ENCODE peak calls at places on chromosomes 4 and X, in nine cellular contexts. One of them, this sample, is unnamed.

GRCh38 chrX:47643926-47644325 is 6.4 kb downstream of the ELK1 start:
- DNase-seq in WTC11: no peak
- DNase-seq in tibial nerve: no peak
- DNase-seq in activated B cell treated with CpG ODN at 0.5 μM for 24 hours: no peak
- DNase-seq in natural killer cell: no peak
- DNase-seq in colonic mucosa: no peak
- DNase-seq in kidney epithelial cell: no peak
- DNase-seq in GM12878: no peak
- DNase-seq in brain microvascular endothelial cell: no peak
- DNase-seq in this sample: no peak

GRCh38 chr4:24470681-24471622 is 113.4 kb downstream of the DHX15 start:
- DNase-seq in WTC11: peak
- DNase-seq in tibial nerve: no peak
- DNase-seq in activated B cell treated with CpG ODN at 0.5 μM for 24 hours: peak
- DNase-seq in natural killer cell: no peak
- DNase-seq in colonic mucosa: peak
- DNase-seq in kidney epithelial cell: no peak
- DNase-seq in GM12878: no peak
- DNase-seq in brain microvascular endothelial cell: peak
- DNase-seq in this sample: peak

GRCh38 chrX:13647709-13648212 is 5.2 kb upstream of the TCEANC start:
- DNase-seq in WTC11: no peak
- DNase-seq in tibial nerve: peak
- DNase-seq in activated B cell treated with CpG ODN at 0.5 μM for 24 hours: no peak
- DNase-seq in natural killer cell: peak
- DNase-seq in colonic mucosa: peak
- DNase-seq in kidney epithelial cell: no peak
- DNase-seq in GM12878: no peak
- DNase-seq in brain microvascular endothelial cell: peak
- DNase-seq in this sample: no peak

GRCh38 chr4:182924497-182924896 is 7.3 kb upstream of the DCTD start:
- DNase-seq in WTC11: no peak
- DNase-seq in tibial nerve: no peak
- DNase-seq in activated B cell treated with CpG ODN at 0.5 μM for 24 hours: no peak
- DNase-seq in natural killer cell: no peak
- DNase-seq in colonic mucosa: no peak
- DNase-seq in kidney epithelial cell: no peak
- DNase-seq in GM12878: no peak
- DNase-seq in brain microvascular endothelial cell: peak
- DNase-seq in this sample: no peak

GRCh38 chr4:128553665-128554515 is 255.6 kb upstream of the JADE1 start:
- DNase-seq in WTC11: no peak
- DNase-seq in tibial nerve: no peak
- DNase-seq in activated B cell treated with CpG ODN at 0.5 μM for 24 hours: no peak
- DNase-seq in natural killer cell: no peak
- DNase-seq in colonic mucosa: no peak
- DNase-seq in kidney epithelial cell: no peak
- DNase-seq in GM12878: no peak
- DNase-seq in brain microvascular endothelial cell: no peak
- DNase-seq in this sample: no peak

GRCh38 chrX:71930298-71930697 is 19.7 kb downstream of the NHSL2 start:
- DNase-seq in WTC11: no peak
- DNase-seq in tibial nerve: no peak
- DNase-seq in activated B cell treated with CpG ODN at 0.5 μM for 24 hours: no peak
- DNase-seq in natural killer cell: no peak
- DNase-seq in colonic mucosa: no peak
- DNase-seq in kidney epithelial cell: no peak
- DNase-seq in GM12878: no peak
- DNase-seq in brain microvascular endothelial cell: no peak
- DNase-seq in this sample: no peak

GRCh38 chr4:168737441-168738176 is 240.8 kb downstream of the PALLD start:
- DNase-seq in WTC11: no peak
- DNase-seq in tibial nerve: no peak
- DNase-seq in activated B cell treated with CpG ODN at 0.5 μM for 24 hours: no peak
- DNase-seq in natural killer cell: no peak
- DNase-seq in colonic mucosa: no peak
- DNase-seq in kidney epithelial cell: no peak
- DNase-seq in GM12878: no peak
- DNase-seq in brain microvascular endothelial cell: no peak
- DNase-seq in this sample: no peak

GRCh38 chrX:821311-822178 is 191.0 kb downstream of the SHOX start:
- DNase-seq in WTC11: no peak
- DNase-seq in tibial nerve: no peak
- DNase-seq in activated B cell treated with CpG ODN at 0.5 μM for 24 hours: no peak
- DNase-seq in natural killer cell: no peak
- DNase-seq in colonic mucosa: no peak
- DNase-seq in kidney epithelial cell: no peak
- DNase-seq in GM12878: no peak
- DNase-seq in brain microvascular endothelial cell: no peak
- DNase-seq in this sample: no peak

GRCh38 chrX:11100281-11101035 is 10.7 kb upstream of the HCCS start:
- DNase-seq in WTC11: peak
- DNase-seq in tibial nerve: no peak
- DNase-seq in activated B cell treated with CpG ODN at 0.5 μM for 24 hours: no peak
- DNase-seq in natural killer cell: no peak
- DNase-seq in colonic mucosa: peak
- DNase-seq in kidney epithelial cell: peak
- DNase-seq in GM12878: no peak
- DNase-seq in brain microvascular endothelial cell: peak
- DNase-seq in this sample: no peak

GRCh38 chrX:154987940-154988339 is 34.6 kb downstream of the F8 start:
- DNase-seq in WTC11: no peak
- DNase-seq in tibial nerve: no peak
- DNase-seq in activated B cell treated with CpG ODN at 0.5 μM for 24 hours: no peak
- DNase-seq in natural killer cell: no peak
- DNase-seq in colonic mucosa: no peak
- DNase-seq in kidney epithelial cell: no peak
- DNase-seq in GM12878: no peak
- DNase-seq in brain microvascular endothelial cell: no peak
- DNase-seq in this sample: no peak

GRCh38 chrX:154991039-154991438 is 31.5 kb downstream of the F8 start:
- DNase-seq in WTC11: no peak
- DNase-seq in tibial nerve: no peak
- DNase-seq in activated B cell treated with CpG ODN at 0.5 μM for 24 hours: no peak
- DNase-seq in natural killer cell: no peak
- DNase-seq in colonic mucosa: no peak
- DNase-seq in kidney epithelial cell: no peak
- DNase-seq in GM12878: peak
- DNase-seq in brain microvascular endothelial cell: no peak
- DNase-seq in this sample: peak

GRCh38 chrX:154990496-154990895 is 32.0 kb downstream of the F8 start:
- DNase-seq in WTC11: no peak
- DNase-seq in tibial nerve: no peak
- DNase-seq in activated B cell treated with CpG ODN at 0.5 μM for 24 hours: no peak
- DNase-seq in natural killer cell: no peak
- DNase-seq in colonic mucosa: no peak
- DNase-seq in kidney epithelial cell: no peak
- DNase-seq in GM12878: peak
- DNase-seq in brain microvascular endothelial cell: no peak
- DNase-seq in this sample: peak

GRCh38 chrX:154988719-154989118 is 33.8 kb downstream of the F8 start:
- DNase-seq in WTC11: no peak
- DNase-seq in tibial nerve: no peak
- DNase-seq in activated B cell treated with CpG ODN at 0.5 μM for 24 hours: no peak
- DNase-seq in natural killer cell: no peak
- DNase-seq in colonic mucosa: no peak
- DNase-seq in kidney epithelial cell: no peak
- DNase-seq in GM12878: no peak
- DNase-seq in brain microvascular endothelial cell: no peak
- DNase-seq in this sample: no peak

DNA sequence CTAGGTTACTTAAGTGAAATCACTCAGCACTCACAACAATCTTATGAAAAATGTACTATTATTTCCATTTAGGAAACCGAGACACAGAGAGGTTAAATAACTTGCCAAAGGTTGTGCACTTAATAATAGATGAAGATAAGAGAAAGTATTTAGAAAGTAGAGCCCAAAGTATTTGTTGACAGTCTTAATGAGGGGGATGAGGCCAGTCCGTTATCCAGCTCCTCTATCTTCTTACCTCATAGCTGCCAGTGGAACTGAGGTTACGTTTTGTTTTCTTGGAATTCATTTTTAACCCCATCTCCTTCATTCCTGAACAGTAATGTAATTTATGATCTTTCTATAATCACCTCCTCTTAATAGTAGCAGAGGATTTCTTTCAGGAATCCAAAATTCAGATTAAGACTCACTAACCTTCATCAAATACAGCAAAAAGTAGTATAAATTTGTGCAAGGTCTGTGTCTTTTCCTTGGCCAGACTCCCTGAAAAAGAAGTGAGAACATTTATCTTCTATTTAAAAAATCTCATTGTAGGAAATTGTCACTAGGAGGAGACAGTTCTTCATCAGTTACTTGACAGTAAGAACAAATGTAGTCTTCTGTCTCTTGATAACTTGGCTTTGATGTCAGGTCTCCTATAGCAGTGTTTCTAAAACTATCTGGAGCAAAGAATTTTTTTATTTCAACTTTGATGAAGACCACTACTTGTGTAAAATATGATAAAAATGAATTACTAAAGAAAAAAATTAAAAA is 35.5 kb downstream of the F8 start:
- DNase-seq in WTC11: no peak
- DNase-seq in tibial nerve: no peak
- DNase-seq in activated B cell treated with CpG ODN at 0.5 μM for 24 hours: no peak
- DNase-seq in natural killer cell: no peak
- DNase-seq in colonic mucosa: no peak
- DNase-seq in kidney epithelial cell: no peak
- DNase-seq in GM12878: no peak
- DNase-seq in brain microvascular endothelial cell: no peak
- DNase-seq in this sample: no peak
- TF ChIP-seq CTCF in WTC11: no peak
- TF ChIP-seq CTCF in tibial nerve: peak
- TF ChIP-seq CTCF in activated B cell treated with CpG ODN at 0.5 μM for 24 hours: no peak
- TF ChIP-seq CTCF in natural killer cell: no peak
- TF ChIP-seq CTCF in colonic mucosa: no peak
- TF ChIP-seq CTCF in kidney epithelial cell: no peak
- TF ChIP-seq CTCF in GM12878: peak
- TF ChIP-seq CTCF in brain microvascular endothelial cell: no peak
- TF ChIP-seq CTCF in this sample: no peak

GRCh38 chr4:146179784-146180405 is 4.4 kb downstream of the LSM6 start:
- DNase-seq in WTC11: no peak
- DNase-seq in tibial nerve: no peak
- DNase-seq in activated B cell treated with CpG ODN at 0.5 μM for 24 hours: no peak
- DNase-seq in natural killer cell: no peak
- DNase-seq in colonic mucosa: no peak
- DNase-seq in kidney epithelial cell: no peak
- DNase-seq in GM12878: no peak
- DNase-seq in brain microvascular endothelial cell: no peak
- DNase-seq in this sample: no peak

GRCh38 chr4:146175541-146176453 is at the start of gene LSM6:
- DNase-seq in WTC11: peak
- DNase-seq in tibial nerve: peak
- DNase-seq in activated B cell treated with CpG ODN at 0.5 μM for 24 hours: peak
- DNase-seq in natural killer cell: peak
- DNase-seq in colonic mucosa: peak
- DNase-seq in kidney epithelial cell: peak
- DNase-seq in GM12878: peak
- DNase-seq in brain microvascular endothelial cell: peak
- DNase-seq in this sample: peak
- TF ChIP-seq CTCF in WTC11: no peak
- TF ChIP-seq CTCF in tibial nerve: no peak
- TF ChIP-seq CTCF in activated B cell treated with CpG ODN at 0.5 μM for 24 hours: no peak
- TF ChIP-seq CTCF in natural killer cell: no peak
- TF ChIP-seq CTCF in colonic mucosa: no peak
- TF ChIP-seq CTCF in kidney epithelial cell: no peak
- TF ChIP-seq CTCF in GM12878: no peak
- TF ChIP-seq CTCF in brain microvascular endothelial cell: peak
- TF ChIP-seq CTCF in this sample: peak

GRCh38 chr4:30714408-30715031 is 5.6 kb upstream of the PCDH7 start:
- DNase-seq in WTC11: peak
- DNase-seq in tibial nerve: no peak
- DNase-seq in activated B cell treated with CpG ODN at 0.5 μM for 24 hours: no peak
- DNase-seq in natural killer cell: no peak
- DNase-seq in colonic mucosa: peak
- DNase-seq in kidney epithelial cell: no peak
- DNase-seq in GM12878: no peak
- DNase-seq in brain microvascular endothelial cell: peak
- DNase-seq in this sample: no peak

GRCh38 chr4:30716671-30717207 is 3.4 kb upstream of the PCDH7 start:
- DNase-seq in WTC11: no peak
- DNase-seq in tibial nerve: no peak
- DNase-seq in activated B cell treated with CpG ODN at 0.5 μM for 24 hours: no peak
- DNase-seq in natural killer cell: no peak
- DNase-seq in colonic mucosa: peak
- DNase-seq in kidney epithelial cell: no peak
- DNase-seq in GM12878: no peak
- DNase-seq in brain microvascular endothelial cell: peak
- DNase-seq in this sample: peak

GRCh38 chr4:30717208-30718020 is 2.8 kb upstream of the PCDH7 start:
- DNase-seq in WTC11: peak
- DNase-seq in tibial nerve: no peak
- DNase-seq in activated B cell treated with CpG ODN at 0.5 μM for 24 hours: no peak
- DNase-seq in natural killer cell: no peak
- DNase-seq in colonic mucosa: peak
- DNase-seq in kidney epithelial cell: no peak
- DNase-seq in GM12878: no peak
- DNase-seq in brain microvascular endothelial cell: peak
- DNase-seq in this sample: peak

GRCh38 chr4:30718021-30718888 is 1.9 kb upstream of the PCDH7 start:
- DNase-seq in WTC11: peak
- DNase-seq in tibial nerve: no peak
- DNase-seq in activated B cell treated with CpG ODN at 0.5 μM for 24 hours: no peak
- DNase-seq in natural killer cell: no peak
- DNase-seq in colonic mucosa: peak
- DNase-seq in kidney epithelial cell: no peak
- DNase-seq in GM12878: no peak
- DNase-seq in brain microvascular endothelial cell: peak
- DNase-seq in this sample: peak

GRCh38 chr4:30716158-30716557 is 4.0 kb upstream of the PCDH7 start:
- DNase-seq in WTC11: no peak
- DNase-seq in tibial nerve: no peak
- DNase-seq in activated B cell treated with CpG ODN at 0.5 μM for 24 hours: no peak
- DNase-seq in natural killer cell: no peak
- DNase-seq in colonic mucosa: no peak
- DNase-seq in kidney epithelial cell: no peak
- DNase-seq in GM12878: no peak
- DNase-seq in brain microvascular endothelial cell: no peak
- DNase-seq in this sample: no peak
- TF ChIP-seq CTCF in WTC11: no peak
- TF ChIP-seq CTCF in tibial nerve: peak
- TF ChIP-seq CTCF in activated B cell treated with CpG ODN at 0.5 μM for 24 hours: no peak
- TF ChIP-seq CTCF in natural killer cell: no peak
- TF ChIP-seq CTCF in colonic mucosa: peak
- TF ChIP-seq CTCF in kidney epithelial cell: peak
- TF ChIP-seq CTCF in GM12878: peak
- TF ChIP-seq CTCF in brain microvascular endothelial cell: peak
- TF ChIP-seq CTCF in this sample: peak

DNA sequence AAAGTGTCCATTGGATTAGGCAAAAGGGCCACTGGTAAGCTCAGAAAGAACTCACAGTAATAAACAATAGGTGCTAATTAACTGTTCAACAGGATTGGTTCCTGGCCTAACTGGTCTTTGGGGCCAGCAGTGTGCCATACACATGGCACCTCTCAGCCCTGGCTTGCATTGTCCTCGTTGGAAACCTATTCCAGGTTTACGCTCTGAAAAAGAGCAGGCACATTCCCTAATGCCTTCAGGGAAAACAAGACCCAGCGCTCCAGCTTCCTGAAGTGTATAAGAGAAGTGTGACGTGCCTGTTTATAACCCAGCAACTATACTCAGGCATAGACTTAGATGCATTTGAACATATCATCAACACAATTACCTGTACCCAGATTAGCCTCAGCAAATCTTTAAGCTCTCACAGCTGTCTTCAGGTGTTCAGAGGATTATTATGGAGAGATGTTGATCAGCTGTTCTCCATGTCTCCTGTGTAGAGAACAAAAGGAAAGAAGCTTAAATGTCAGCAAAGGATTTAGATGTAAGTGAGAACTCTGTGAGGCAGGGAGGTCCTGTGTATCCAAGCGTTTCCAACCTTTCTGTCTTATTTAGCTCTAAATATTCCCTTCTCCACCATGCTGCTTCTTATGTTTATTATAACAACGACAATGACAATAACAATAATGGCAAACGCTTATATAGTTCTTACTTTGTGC is 52.1 kb upstream of the RBM47 start:
- DNase-seq in WTC11: no peak
- DNase-seq in tibial nerve: no peak
- DNase-seq in activated B cell treated with CpG ODN at 0.5 μM for 24 hours: no peak
- DNase-seq in natural killer cell: no peak
- DNase-seq in colonic mucosa: no peak
- DNase-seq in kidney epithelial cell: no peak
- DNase-seq in GM12878: no peak
- DNase-seq in brain microvascular endothelial cell: no peak
- DNase-seq in this sample: no peak
- TF ChIP-seq CTCF in WTC11: no peak
- TF ChIP-seq CTCF in tibial nerve: no peak
- TF ChIP-seq CTCF in activated B cell treated with CpG ODN at 0.5 μM for 24 hours: no peak
- TF ChIP-seq CTCF in natural killer cell: no peak
- TF ChIP-seq CTCF in colonic mucosa: no peak
- TF ChIP-seq CTCF in kidney epithelial cell: no peak
- TF ChIP-seq CTCF in GM12878: no peak
- TF ChIP-seq CTCF in brain microvascular endothelial cell: no peak
- TF ChIP-seq CTCF in this sample: no peak

This sample was measured in GM06990.